ENCODE peak calls at places on chromosomes 3 and 15, in eight cellular contexts. V is PC-9, N is AG10803, G is AG04450, B is heart left ventricle, X is GM10248, U is Panc1, T is AG04449. F is an unnamed sample.

GRCh38 chr15:98926236-98926635 is 81.4 kb downstream of the PGPEP1L start:
- DNase-seq in G (no peak), V (no peak), U (no peak), B (no peak), T (no peak), N (no peak), X (no peak), F (no peak)

GRCh38 chr3:141556034-141556433 is 69.2 kb downstream of the RASA2 start:
- DNase-seq in B (no peak), G (no peak), X (no peak), V (no peak), N (no peak), T (no peak), U (no peak), F (no peak)

GRCh38 chr15:43133429-43134156 is at the start of gene TMEM62:
- DNase-seq in T (no peak), V (peak), U (peak), X (peak), G (no peak), B (peak), N (peak), F (peak)

GRCh38 chr3:12194209-12194608 is 35.5 kb upstream of the TIMP4 start:
- DNase-seq in G (peak), U (peak), N (peak), V (no peak), X (no peak), T (peak), B (no peak), F (no peak)

GRCh38 chr15:70442616-70443321 is 320.6 kb downstream of the UACA start:
- DNase-seq in N (peak), X (no peak), U (no peak), V (peak), T (no peak), B (no peak), G (no peak), F (no peak)

GRCh38 chr3:185656321-185656840 is 70.3 kb downstream of the SENP2 start:
- DNase-seq in X (no peak), V (no peak), G (peak), U (no peak), N (peak), B (no peak), T (peak), F (no peak)

GRCh38 chr15:90213123-90213817 is 12.1 kb downstream of the SEMA4B start:
- DNase-seq in V (peak), T (no peak), X (no peak), N (no peak), B (peak), U (no peak), G (no peak), F (no peak)

GRCh38 chr3:27166888-27167287 is 202.3 kb downstream of the NEK10 start:
- DNase-seq in B (no peak), G (peak), T (peak), U (no peak), V (peak), N (peak), X (no peak), F (no peak)

GRCh38 chr15:60442763-60443162 is 36.2 kb downstream of the ICE2 start:
- DNase-seq in G (no peak), X (no peak), V (no peak), T (peak), U (no peak), N (peak), B (no peak), F (no peak)

GRCh38 chr15:90174140-90174891 is 26.8 kb upstream of the SEMA4B start:
- DNase-seq in X (no peak), U (no peak), V (no peak), B (peak), N (peak), G (no peak), T (no peak), F (no peak)

GRCh38 chr3:72153477-72154314 is 368.7 kb upstream of the PROK2 start:
- DNase-seq in G (no peak), V (no peak), T (no peak), U (no peak), B (no peak), N (no peak), X (no peak), F (no peak)

GRCh38 chr3:3714572-3714971 is 84.7 kb upstream of the LRRN1 start:
- DNase-seq in T (no peak), N (no peak), V (no peak), B (no peak), X (no peak), G (no peak), U (no peak), F (no peak)

GRCh38 chr3:188742755-188743549 is 428.8 kb upstream of the TPRG1 start:
- DNase-seq in U (no peak), X (no peak), T (no peak), V (no peak), G (no peak), N (no peak), B (no peak), F (no peak)

GRCh38 chr3:48564022-48564421 is 441 bp upstream of the UCN2 start:
- DNase-seq in B (no peak), X (no peak), G (no peak), V (peak), N (peak), T (no peak), U (no peak), F (no peak)
- TF ChIP-seq CTCF in B (no peak), X (no peak), G (no peak), V (no peak), N (peak), T (no peak), U (no peak), F (no peak)

GRCh38 chr15:46548989-46549388 is 914.2 kb downstream of the SQOR start:
- DNase-seq in V (no peak), X (no peak), N (no peak), B (no peak), T (no peak), G (no peak), U (no peak), F (no peak)
- TF ChIP-seq CTCF in V (no peak), X (no peak), N (no peak), B (no peak), T (no peak), G (no peak), U (no peak), F (no peak)

DNA sequence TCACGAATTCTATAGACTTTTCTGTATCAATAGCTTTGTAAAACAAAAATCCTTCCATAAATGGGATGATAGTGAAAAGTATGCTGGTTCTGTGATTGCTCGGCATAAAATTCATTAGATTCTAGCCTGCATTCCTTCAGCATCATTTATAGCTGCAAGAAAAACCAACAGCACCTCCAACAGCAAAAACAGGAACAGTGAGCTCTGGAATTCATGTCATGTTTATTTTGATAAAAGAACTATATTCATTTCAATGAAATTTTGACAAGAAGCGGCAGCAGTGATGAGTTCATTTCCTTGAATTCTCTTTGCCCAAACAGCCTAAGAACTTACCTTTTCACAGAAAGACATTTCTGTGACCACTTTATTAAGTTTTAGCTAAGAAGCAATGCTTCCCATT is 515.2 kb upstream of the CCDC54 start:
- DNase-seq in V (no peak), T (peak), N (peak), X (no peak), U (no peak), B (no peak), G (no peak), F (no peak)
- TF ChIP-seq CTCF in V (no peak), T (peak), N (peak), X (no peak), U (no peak), B (no peak), G (peak), F (no peak)

GRCh38 chr15:28272587-28272986 is 49.4 kb downstream of the HERC2 start:
- DNase-seq in V (no peak), X (no peak), U (no peak), B (no peak), N (no peak), T (no peak), G (no peak), F (no peak)

GRCh38 chr15:28274635-28275034 is 47.3 kb downstream of the HERC2 start:
- DNase-seq in T (no peak), X (no peak), N (no peak), V (no peak), G (no peak), U (no peak), B (no peak), F (no peak)

GRCh38 chr15:28274211-28274610 is 47.8 kb downstream of the HERC2 start:
- DNase-seq in T (no peak), N (no peak), U (no peak), X (no peak), B (no peak), V (no peak), G (no peak), F (no peak)

GRCh38 chr15:28271697-28272250 is 50.2 kb downstream of the HERC2 start:
- DNase-seq in B (no peak), U (no peak), G (no peak), X (no peak), T (no peak), N (no peak), V (no peak), F (no peak)

GRCh38 chr15:28273468-28273867 is 48.5 kb downstream of the HERC2 start:
- DNase-seq in B (no peak), N (no peak), X (no peak), U (no peak), V (no peak), G (no peak), T (no peak), F (no peak)
- TF ChIP-seq CTCF in B (no peak), N (no peak), X (no peak), U (no peak), V (no peak), G (peak), T (peak), F (no peak)

F was measured in GM20000.